ENCODE peak calls at places on chromosomes 7 and 10, in seven cellular contexts. A, C, N, T, L, K and Q are unnamed samples.
A peak's percentile ranks its signal among the peaks of the same experiment; 100 is the strongest.

GRCh38 chr7:33757563-33758165 is 147.7 kb upstream of the BMPER start:
- DNase-seq in A (peak; percentile 40), C (no peak), N (peak; percentile 59), T (peak; percentile 16), L (peak; percentile 50), K (peak; percentile 68), Q (no peak)

GRCh38 chr7:39810710-39811109 is 139.3 kb upstream of the CDK13 start:
- DNase-seq in A (no peak), C (no peak), N (no peak), T (no peak), L (no peak), K (no peak), Q (no peak)

GRCh38 chr10:1150638-1150955 is 94.4 kb downstream of the WDR37 start:
- DNase-seq in A (no peak), C (no peak), N (peak; percentile 51), T (no peak), L (no peak), K (no peak), Q (no peak)

GRCh38 chr7:151409555-151410404 is at the start of gene WDR86:
- DNase-seq in A (peak; percentile 67), C (no peak), N (no peak), T (no peak), L (no peak), K (no peak), Q (no peak)

GRCh38 chr7:158323741-158324396 is 263.8 kb downstream of the PTPRN2 start:
- DNase-seq in A (no peak), C (no peak), N (no peak), T (no peak), L (no peak), K (no peak), Q (no peak)

GRCh38 chr10:120950103-120950561 is 99.0 kb downstream of the WDR11 start:
- DNase-seq in A (no peak), C (no peak), N (peak; percentile 63), T (no peak), L (no peak), K (no peak), Q (no peak)

GRCh38 chr7:53325061-53325460 is 289.6 kb downstream of the POM121L12 start:
- DNase-seq in A (peak; percentile 33), C (peak; percentile 10), N (no peak), T (no peak), L (no peak), K (no peak), Q (no peak)

GRCh38 chr10:30459283-30459682 is 25.3 kb downstream of the MAP3K8 start:
- DNase-seq in A (no peak), C (no peak), N (no peak), T (no peak), L (no peak), K (peak; percentile 35), Q (no peak)

GRCh38 chr7:16998481-16999051 is 116.8 kb upstream of the AGR3 start:
- DNase-seq in A (no peak), C (no peak), N (no peak), T (no peak), L (no peak), K (no peak), Q (no peak)

GRCh38 chr7:31488562-31489203 is 25.2 kb upstream of the ITPRID1 start:
- DNase-seq in A (peak; percentile 33), C (peak; percentile 27), N (peak; percentile 94), T (peak; percentile 31), L (peak; percentile 52), K (peak; percentile 83), Q (no peak)

GRCh38 chr10:122849900-122850605 is 4.4 kb upstream of the CUZD1 start:
- DNase-seq in A (no peak), C (no peak), N (peak; percentile 56), T (no peak), L (no peak), K (no peak), Q (no peak)

GRCh38 chr10:98790817-98791216 is 344.1 kb upstream of the HPS1 start:
- DNase-seq in A (no peak), C (no peak), N (no peak), T (no peak), L (peak; percentile 6), K (peak; percentile 11), Q (no peak)

GRCh38 chr7:112080441-112080840 is 125.8 kb downstream of the DOCK4 start:
- DNase-seq in A (no peak), C (peak; percentile 85), N (peak; percentile 97), T (peak; percentile 47), L (no peak), K (peak; percentile 64), Q (no peak)

GRCh38 chr7:138091073-138091472 is 14.8 kb downstream of the AKR1D1 start:
- DNase-seq in A (no peak), C (no peak), N (peak; percentile 22), T (no peak), L (no peak), K (no peak), Q (no peak)